ENCODE peak calls at places on chromosomes 7 and 10, in seven cellular contexts. R is bronchial epithelial cell, P is IMR-90, X is heart left ventricle, M is retinal pigment epithelial cell, U is lower leg skin, V is tibial artery. Q is an unnamed sample.

GRCh38 chr10:128491686-128492085 is 365.5 kb upstream of the MKI67 start:
- DNase-seq in R (no peak), P (no peak), X (no peak), M (no peak), U (no peak), V (no peak), Q (no peak)

GRCh38 chr10:18197706-18198105 is 57.5 kb downstream of the CACNB2 start:
- DNase-seq in R (no peak), P (no peak), X (no peak), M (no peak), U (no peak), V (no peak), Q (no peak)

GRCh38 chr7:107697246-107698044 is 36.8 kb downstream of the SLC26A4 start:
- DNase-seq in R (no peak), P (no peak), X (no peak), M (no peak), U (no peak), V (no peak), Q (no peak)

GRCh38 chr7:7964250-7964649 is 4.3 kb upstream of the GLCCI1 start:
- DNase-seq in R (no peak), P (no peak), X (no peak), M (no peak), U (no peak), V (no peak), Q (no peak)

GRCh38 chr10:98293550-98294269 is 25.7 kb upstream of the LOXL4 start:
- DNase-seq in R (peak), P (no peak), X (peak), M (no peak), U (peak), V (no peak), Q (no peak)

GRCh38 chr7:153402721-153403541 is 643.4 kb downstream of the ACTR3B start:
- DNase-seq in R (no peak), P (no peak), X (no peak), M (no peak), U (no peak), V (no peak), Q (no peak)

GRCh38 chr7:117631652-117632051 is 151.8 kb downstream of the CFTR start:
- DNase-seq in R (no peak), P (no peak), X (no peak), M (no peak), U (no peak), V (no peak), Q (no peak)

GRCh38 chr10:71565284-71566000 is 154.1 kb downstream of the C10orf105 start:
- DNase-seq in R (no peak), P (no peak), X (no peak), M (no peak), U (no peak), V (no peak), Q (no peak)

GRCh38 chr10:26303366-26303765 is 86.8 kb downstream of the GAD2 start:
- DNase-seq in R (no peak), P (no peak), X (no peak), M (no peak), U (no peak), V (no peak), Q (no peak)

GRCh38 chr7:50657912-50658311 is 92.7 kb upstream of the DDC start:
- DNase-seq in R (no peak), P (no peak), X (no peak), M (no peak), U (no peak), V (peak), Q (peak)

GRCh38 chr7:37901236-37901827 is 15.3 kb downstream of the SFRP4 start:
- DNase-seq in R (peak), P (peak), X (no peak), M (no peak), U (no peak), V (no peak), Q (no peak)

GRCh38 chr10:12321641-12322040 is 27.7 kb upstream of the CAMK1D start:
- DNase-seq in R (peak), P (no peak), X (no peak), M (no peak), U (no peak), V (no peak), Q (no peak)

GRCh38 chr7:44969701-44970494 is 8.9 kb downstream of the MYO1G start:
- DNase-seq in R (no peak), P (no peak), X (no peak), M (no peak), U (no peak), V (no peak), Q (no peak)

GRCh38 chr7:45882465-45882810 is 5.8 kb upstream of the IGFBP1 start:
- DNase-seq in R (no peak), P (no peak), X (no peak), M (no peak), U (no peak), V (no peak), Q (no peak)

GRCh38 chr7:96312502-96312901 is 9.4 kb downstream of the SLC25A13 start:
- DNase-seq in R (no peak), P (no peak), X (no peak), M (no peak), U (no peak), V (no peak), Q (no peak)

GRCh38 chr7:136555933-136556332 is 312.5 kb upstream of the CHRM2 start:
- DNase-seq in R (no peak), P (no peak), X (no peak), M (peak), U (no peak), V (no peak), Q (no peak)

GRCh38 chr7:99193527-99194214 is 14.2 kb downstream of the KPNA7 start:
- DNase-seq in R (peak), P (peak), X (no peak), M (no peak), U (no peak), V (no peak), Q (no peak)

GRCh38 chr7:34806831-34807230 is 148.8 kb downstream of the NPSR1 start:
- DNase-seq in R (no peak), P (no peak), X (no peak), M (no peak), U (no peak), V (no peak), Q (no peak)

GRCh38 chr10:50991496-50992355 is 82.6 kb upstream of the PRKG1 start:
- DNase-seq in R (no peak), P (peak), X (peak), M (no peak), U (no peak), V (peak), Q (peak)

GRCh38 chr7:149454006-149454405 is 6.9 kb downstream of the ZNF777 start:
- DNase-seq in R (no peak), P (no peak), X (no peak), M (no peak), U (no peak), V (no peak), Q (no peak)

DNA sequence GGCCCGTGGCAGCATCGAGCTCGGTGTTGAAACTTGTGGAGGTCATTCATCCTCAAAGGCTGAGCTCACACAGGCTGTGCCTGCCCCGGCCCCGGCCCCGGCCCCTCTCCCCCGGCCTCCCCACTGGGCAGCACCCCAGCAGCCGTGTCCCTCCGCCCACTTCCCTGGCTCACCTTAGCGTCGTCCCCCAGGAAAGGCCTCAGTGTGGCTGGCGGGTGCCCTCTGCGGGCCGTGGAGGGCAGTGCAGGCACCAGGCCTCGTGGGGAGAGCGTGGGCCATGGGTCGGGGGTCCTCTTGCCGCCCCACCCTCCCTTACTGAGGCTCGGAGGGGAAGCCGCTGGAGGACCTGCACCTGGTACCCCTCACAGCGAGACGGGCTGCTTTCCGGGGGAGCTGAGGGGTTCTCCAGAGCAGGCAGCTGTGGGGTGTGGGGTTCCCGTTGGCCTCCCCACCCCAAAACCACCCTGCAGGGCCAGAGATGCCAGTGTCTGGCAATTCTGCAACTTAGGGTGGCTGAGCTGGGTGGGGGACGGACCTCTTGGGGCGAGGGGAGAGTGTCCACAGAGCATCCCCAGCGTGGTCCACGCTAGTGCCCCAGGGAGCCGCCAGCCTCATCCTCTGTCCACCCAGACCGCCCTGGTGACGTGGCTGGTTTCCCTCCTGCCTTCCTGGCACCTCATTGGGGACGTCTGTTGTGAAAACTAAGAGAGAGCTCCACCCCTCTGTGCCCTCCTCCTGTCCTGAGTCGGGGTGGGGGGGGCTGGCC is 44.2 kb upstream of the DPYSL4 start:
- DNase-seq in R (no peak), P (no peak), X (peak), M (no peak), U (no peak), V (no peak), Q (no peak)
- H3K4me3 ChIP-seq in R (no peak), P (no peak), X (no peak), M (no peak), U (no peak), V (no peak), Q (no peak)

GRCh38 chr7:54159088-54159487 is 383.1 kb upstream of the VSTM2A start:
- DNase-seq in R (no peak), P (no peak), X (no peak), M (no peak), U (no peak), V (no peak), Q (no peak)
- H3K4me3 ChIP-seq in R (no peak), P (no peak), X (no peak), M (no peak), U (no peak), V (no peak), Q (no peak)

DNA sequence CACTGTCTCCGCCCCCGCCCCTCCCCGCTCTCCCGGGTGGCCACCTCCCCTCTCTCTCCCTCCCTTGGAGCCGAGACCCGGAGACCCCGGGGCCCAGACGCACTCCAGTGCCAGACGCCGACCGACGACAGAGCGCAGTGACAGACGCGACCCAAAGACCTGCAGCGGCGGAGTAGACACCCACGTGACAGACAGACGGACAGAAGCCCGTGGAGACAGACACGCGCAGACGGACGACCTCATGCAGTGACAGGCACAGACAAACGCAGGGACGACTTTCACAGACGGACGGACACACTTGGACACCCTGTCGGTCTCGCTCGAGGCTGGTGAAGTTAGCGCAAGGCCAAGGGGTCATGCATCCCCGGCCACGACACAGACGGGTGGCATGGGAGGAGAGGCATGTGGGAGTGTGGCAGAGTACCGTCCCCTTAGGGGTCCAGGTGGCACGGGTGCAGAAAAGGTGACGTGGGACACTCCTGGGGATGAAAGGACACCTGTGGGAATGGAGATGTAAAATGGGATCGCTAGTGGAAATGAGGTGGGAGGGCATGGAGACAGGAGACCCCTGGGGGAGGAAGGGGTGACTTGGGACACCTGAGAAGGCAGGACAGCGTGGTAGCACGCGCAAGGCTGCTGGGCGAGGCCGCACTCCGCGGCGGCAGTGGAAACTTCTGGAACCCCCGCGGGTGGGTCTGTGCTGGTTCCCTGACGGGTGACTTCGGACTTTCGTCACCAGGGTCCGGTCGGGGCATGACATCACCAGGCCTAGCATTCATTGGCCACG is 461 bp upstream of the ACHE start:
- DNase-seq in R (no peak), P (no peak), X (no peak), M (no peak), U (no peak), V (no peak), Q (no peak)
- H3K4me3 ChIP-seq in R (no peak), P (no peak), X (peak), M (no peak), U (no peak), V (peak), Q (peak)

GRCh38 chr10:22505923-22506685 is 160.8 kb downstream of the SPAG6 start:
- DNase-seq in R (no peak), P (no peak), X (no peak), M (peak), U (no peak), V (no peak), Q (no peak)
- H3K4me3 ChIP-seq in R (no peak), P (no peak), X (no peak), M (no peak), U (no peak), V (no peak), Q (no peak)

DNA sequence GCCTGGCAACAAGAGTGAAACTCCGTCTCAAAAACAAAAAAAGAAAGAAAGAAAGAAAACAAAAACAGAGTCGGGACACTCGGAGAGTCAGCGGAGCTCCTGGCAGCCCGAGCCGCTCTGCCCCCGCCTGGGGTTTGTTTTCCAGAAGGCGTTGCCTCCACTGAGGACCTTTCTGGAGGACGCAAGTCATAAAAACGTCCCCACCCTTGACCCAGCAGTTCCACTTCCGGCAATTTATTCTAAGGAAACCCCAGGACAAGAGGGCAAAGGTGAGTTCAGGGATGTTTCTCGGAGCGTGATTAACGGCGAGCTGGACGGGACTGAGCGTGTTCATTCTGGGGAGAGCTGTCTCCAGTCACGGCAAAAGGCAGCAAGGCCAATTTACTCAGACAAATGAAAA is 27.0 kb upstream of the SUN1 start:
- DNase-seq in R (no peak), P (no peak), X (peak), M (no peak), U (no peak), V (no peak), Q (peak)
- H3K4me3 ChIP-seq in R (no peak), P (no peak), X (peak), M (no peak), U (no peak), V (peak), Q (no peak)

GRCh38 chr7:27151341-27151944 is 940 bp downstream of the HOXA3 start:
- DNase-seq in R (no peak), P (no peak), X (peak), M (no peak), U (no peak), V (no peak), Q (no peak)

GRCh38 chr7:27148776-27149641 is 1.4 kb upstream of the HOXA6 start:
- DNase-seq in R (no peak), P (no peak), X (no peak), M (no peak), U (no peak), V (no peak), Q (no peak)

GRCh38 chr7:27148031-27148775 is 629 bp upstream of the HOXA6 start:
- DNase-seq in R (no peak), P (no peak), X (no peak), M (no peak), U (peak), V (no peak), Q (no peak)

GRCh38 chr7:27150568-27151340 is 1.6 kb downstream of the HOXA3 start:
- DNase-seq in R (peak), P (peak), X (peak), M (no peak), U (peak), V (peak), Q (no peak)

DNA sequence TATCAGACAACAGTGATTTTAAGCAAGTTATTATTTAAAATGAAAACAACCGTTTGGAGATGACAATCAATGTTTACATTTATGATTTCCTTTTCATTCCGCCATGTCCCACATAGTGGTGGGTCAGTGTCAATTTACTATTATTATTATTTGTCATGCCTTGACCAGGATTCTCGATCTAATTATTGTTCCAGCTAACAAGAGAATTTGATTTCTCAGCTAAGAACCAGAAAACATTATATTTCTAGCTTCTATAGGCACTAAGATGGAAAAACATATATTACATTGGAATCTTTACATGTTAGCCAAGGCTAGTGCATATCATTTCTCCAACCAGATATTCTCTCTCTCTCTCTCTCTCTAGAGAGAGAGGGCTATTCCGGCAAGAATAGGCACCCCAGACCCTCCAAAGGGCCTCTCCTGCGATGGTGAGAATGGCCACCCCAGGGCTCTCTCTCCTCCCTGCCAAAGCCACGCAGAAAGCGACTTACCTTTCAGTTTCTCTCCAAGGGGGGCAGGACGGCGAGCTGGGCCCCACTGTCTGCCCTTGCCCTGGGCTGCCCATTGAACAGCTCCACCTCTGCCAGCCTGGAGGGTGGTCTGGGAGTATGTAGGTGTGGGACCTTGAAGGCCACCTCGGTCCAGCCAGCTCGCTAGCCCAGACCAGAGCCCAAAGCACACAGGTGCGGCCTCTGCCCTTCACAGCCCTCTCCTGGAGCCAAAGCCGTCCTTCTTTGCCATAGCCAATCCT is 2.4 kb downstream of the HOXA3 start:
- DNase-seq in R (no peak), P (no peak), X (no peak), M (no peak), U (peak), V (no peak), Q (no peak)
- H3K4me3 ChIP-seq in R (no peak), P (peak), X (no peak), M (no peak), U (peak), V (peak), Q (no peak)

DNA sequence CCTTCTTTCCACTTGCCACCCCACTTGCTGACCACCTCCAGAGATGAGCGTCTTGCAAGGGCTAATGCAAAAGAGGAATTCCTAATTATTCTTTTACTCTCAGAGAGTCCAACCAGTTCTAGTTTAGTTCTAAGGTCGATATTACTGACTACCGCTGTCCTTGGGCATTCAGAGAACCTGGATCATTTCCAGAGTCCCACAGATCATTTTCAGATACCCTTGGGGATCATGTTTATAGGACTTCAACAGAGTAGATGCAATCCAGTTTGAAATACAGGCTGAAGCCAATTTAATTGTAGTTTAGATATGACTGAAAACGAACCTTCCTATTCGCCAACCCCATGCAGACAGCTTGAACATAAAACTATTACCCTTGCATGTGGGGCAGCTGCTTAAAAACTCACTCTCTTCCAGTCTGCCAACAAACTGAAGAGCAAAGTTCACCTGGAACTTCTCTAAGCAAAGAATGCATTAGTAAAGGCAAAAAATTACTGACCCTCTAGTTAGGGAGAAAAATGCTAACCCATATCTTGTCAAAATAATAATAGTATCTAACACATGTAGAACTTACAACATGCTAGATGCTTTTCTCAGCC is 22.4 kb downstream of the CFAP69 start:
- DNase-seq in R (no peak), P (no peak), X (no peak), M (no peak), U (no peak), V (no peak), Q (no peak)
- H3K4me3 ChIP-seq in R (no peak), P (no peak), X (no peak), M (no peak), U (no peak), V (peak), Q (no peak)

GRCh38 chr10:132230557-132231210 is 43.9 kb downstream of the DPYSL4 start:
- DNase-seq in R (no peak), P (no peak), X (no peak), M (no peak), U (no peak), V (no peak), Q (no peak)
- H3K4me3 ChIP-seq in R (no peak), P (no peak), X (peak), M (no peak), U (no peak), V (no peak), Q (peak)

DNA sequence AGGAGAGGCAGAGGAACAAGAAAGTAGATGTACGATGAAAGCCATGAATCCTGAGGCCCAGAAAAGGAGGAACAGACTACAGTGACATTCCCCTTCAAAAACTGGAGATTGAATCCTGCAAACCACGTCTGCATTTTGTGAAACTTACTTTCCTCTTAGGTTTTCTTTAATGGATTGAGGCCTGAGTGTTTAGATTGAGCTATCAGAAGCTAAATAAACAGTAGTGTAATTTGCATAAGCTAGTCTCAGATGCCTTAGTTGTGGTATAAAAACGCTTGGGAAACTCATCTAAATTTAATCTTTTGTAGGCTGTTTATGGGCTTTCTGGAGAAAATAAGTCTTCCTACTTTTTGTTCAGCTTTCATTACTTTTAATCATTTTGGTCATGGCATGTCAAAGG is 94.8 kb upstream of the HDAC9 start:
- DNase-seq in R (no peak), P (peak), X (no peak), M (no peak), U (no peak), V (no peak), Q (no peak)
- H3K4me3 ChIP-seq in R (no peak), P (no peak), X (no peak), M (no peak), U (no peak), V (no peak), Q (no peak)

GRCh38 chr7:48035967-48036478 is 680 bp downstream of the C7orf57 start:
- DNase-seq in R (no peak), P (peak), X (peak), M (no peak), U (no peak), V (no peak), Q (no peak)
- H3K4me3 ChIP-seq in R (peak), P (peak), X (peak), M (peak), U (peak), V (peak), Q (peak)